ENCODE peak calls at places on chromosomes 3 and 15, in five cellular contexts. A, D, V, Z and M are unnamed samples.

GRCh38 chr15:65559941-65560340 is 29.7 kb downstream of the HACD3 start:
- DNase-seq in A (no peak), Z (no peak), V (no peak), D (no peak), M (no peak)

GRCh38 chr3:22886394-22886793 is 316.7 kb upstream of the UBE2E2 start:
- DNase-seq in A (no peak), D (no peak), V (peak; percentile 77), Z (no peak), M (no peak)

GRCh38 chr3:69411331-69411730 is 25.4 kb upstream of the FRMD4B start:
- DNase-seq in D (no peak), A (no peak), V (no peak), Z (peak; percentile 54), M (peak; percentile 58)

GRCh38 chr3:14539384-14540208 is 546 bp downstream of the GRIP2 start:
- DNase-seq in Z (no peak), A (no peak), V (no peak), D (no peak), M (no peak)

GRCh38 chr3:119700269-119700919 is 2.4 kb upstream of the CFAP91 start:
- DNase-seq in D (no peak), V (no peak), A (peak; percentile 63), Z (peak; percentile 56), M (peak; percentile 72)

GRCh38 chr3:42010530-42010929 is 48.6 kb upstream of the ULK4 start:
- DNase-seq in V (no peak), A (no peak), D (no peak), Z (no peak), M (no peak)

GRCh38 chr3:110495201-110495927 is 576.3 kb upstream of the NECTIN3 start:
- DNase-seq in Z (no peak), V (no peak), A (no peak), D (no peak), M (peak; percentile 11)

GRCh38 chr15:92928351-92928750 is 28.2 kb downstream of the CHD2 start:
- DNase-seq in V (no peak), Z (no peak), A (no peak), D (no peak), M (peak; percentile 41)

GRCh38 chr15:39084683-39085530 is 496.0 kb upstream of the THBS1 start:
- DNase-seq in Z (peak; percentile 14), V (no peak), D (peak; percentile 24), A (no peak), M (peak; percentile 60)

GRCh38 chr3:196422976-196423781 is 9.0 kb downstream of the UBXN7 start:
- DNase-seq in D (no peak), V (peak; percentile 66), A (no peak), Z (no peak), M (peak; percentile 49)

GRCh38 chr3:71658131-71658530 is 67.1 kb downstream of the EIF4E3 start:
- DNase-seq in V (no peak), Z (no peak), A (no peak), D (no peak), M (peak; percentile 93)

GRCh38 chr3:105502333-105502732 is 135.6 kb downstream of the ALCAM start:
- DNase-seq in Z (no peak), A (no peak), V (no peak), D (no peak), M (no peak)

GRCh38 chr3:3778641-3779270 is 20.5 kb upstream of the LRRN1 start:
- DNase-seq in V (no peak), A (no peak), Z (no peak), D (no peak), M (peak; percentile 11)

GRCh38 chr3:59658236-59658635 is 608.4 kb upstream of the CFAP20DC start:
- DNase-seq in V (no peak), A (no peak), Z (no peak), D (no peak), M (no peak)

GRCh38 chr3:127614928-127615592 is 13.9 kb upstream of the PODXL2 start:
- DNase-seq in V (no peak), A (no peak), D (no peak), Z (no peak), M (no peak)

GRCh38 chr15:90419738-90420487 is 31.9 kb downstream of the IQGAP1 start:
- DNase-seq in V (no peak), D (no peak), A (peak; percentile 62), Z (peak; percentile 61), M (peak; percentile 91)

GRCh38 chr3:149632225-149632624 is 25.6 kb downstream of the WWTR1 start:
- DNase-seq in Z (no peak), V (no peak), A (no peak), D (no peak), M (no peak)

GRCh38 chr3:13157986-13158385 is 84.8 kb upstream of the IQSEC1 start:
- DNase-seq in V (no peak), D (no peak), Z (no peak), A (no peak), M (no peak)

GRCh38 chr3:11660242-11660641 is 16.5 kb upstream of the VGLL4 start:
- DNase-seq in Z (no peak), V (no peak), D (no peak), A (no peak), M (no peak)

GRCh38 chr3:147712357-147712756 is 303.2 kb downstream of the ZIC1 start:
- DNase-seq in A (no peak), Z (no peak), D (no peak), V (no peak), M (peak; percentile 4)

GRCh38 chr3:99351097-99351496 is 287.3 kb upstream of the COL8A1 start:
- DNase-seq in D (no peak), A (no peak), V (no peak), Z (no peak), M (no peak)

GRCh38 chr15:43958894-43959330 is 132.1 kb downstream of the WDR76 start:
- DNase-seq in A (peak; percentile 78), D (no peak), V (no peak), Z (peak; percentile 22), M (peak; percentile 90)

GRCh38 chr3:25064681-25065080 is 363.4 kb upstream of the RARB start:
- DNase-seq in A (no peak), D (no peak), V (no peak), Z (no peak), M (no peak)

GRCh38 chr15:45395956-45396355 is 17.6 kb upstream of the GATM start:
- DNase-seq in Z (no peak), V (no peak), D (no peak), A (no peak), M (no peak)

GRCh38 chr3:180062771-180063170 is 26.0 kb upstream of the PEX5L start:
- DNase-seq in A (no peak), Z (no peak), D (no peak), V (no peak), M (no peak)

GRCh38 chr3:156735471-156735870 is 61.1 kb downstream of the TIPARP start:
- DNase-seq in D (no peak), Z (no peak), A (no peak), V (no peak), M (no peak)

GRCh38 chr15:90819850-90820249 is 48.5 kb upstream of the FURIN start:
- DNase-seq in Z (no peak), A (no peak), D (no peak), V (no peak), M (no peak)

GRCh38 chr15:98779463-98780071 is 131.2 kb downstream of the IGF1R start:
- DNase-seq in A (peak; percentile 99), D (peak; percentile 68), V (peak; percentile 66), Z (peak; percentile 62), M (peak; percentile 80)

GRCh38 chr3:142850395-142851023 is 38.4 kb downstream of the PCOLCE2 start:
- DNase-seq in A (peak; percentile 92), D (no peak), V (no peak), Z (peak; percentile 90), M (peak; percentile 99)

GRCh38 chr3:196141052-196141865 is 59.4 kb upstream of the TFRC start:
- DNase-seq in A (no peak), Z (no peak), V (no peak), D (no peak), M (no peak)

GRCh38 chr3:129615751-129616281 is 9.3 kb upstream of the PLXND1 start:
- DNase-seq in A (no peak), D (no peak), Z (no peak), V (no peak), M (no peak)

GRCh38 chr3:20648294-20648693 is 462.3 kb upstream of the SGO1 start:
- DNase-seq in A (no peak), Z (peak; percentile 71), D (no peak), V (no peak), M (peak; percentile 88)

GRCh38 chr3:98680723-98681122 is 82.4 kb upstream of the ST3GAL6 start:
- DNase-seq in A (peak; percentile 15), D (no peak), Z (no peak), V (no peak), M (peak; percentile 87)

GRCh38 chr3:105780114-105780513 is 88.7 kb downstream of the CBLB start:
- DNase-seq in A (no peak), D (no peak), V (no peak), Z (no peak), M (no peak)

GRCh38 chr3:38565339-38566214 is 69.4 kb downstream of the EXOG start:
- DNase-seq in Z (no peak), D (no peak), A (no peak), V (no peak), M (no peak)

GRCh38 chr3:151345854-151346253 is 16.5 kb upstream of the P2RY13 start:
- DNase-seq in D (no peak), Z (peak; percentile 45), A (no peak), V (no peak), M (peak; percentile 83)

GRCh38 chr3:32340039-32340438 is 51.6 kb upstream of the CMTM7 start:
- DNase-seq in Z (peak; percentile 43), D (peak; percentile 52), A (peak; percentile 37), V (peak; percentile 90), M (peak; percentile 50)